ENCODE peak calls at places on chromosomes 5 and 9, in four cellular contexts. J is psoas muscle, E is transverse colon, O is uterus. V is an unnamed sample. For H3K4me1, the result is how much of the 10 kb centered on the place peaks cover.

GRCh38 chr9:89494199-89494598 is 3.7 kb downstream of the SEMA4D start:
- DNase-seq in J (no peak), E (no peak), O (no peak), V (no peak)

GRCh38 chr9:671997-672396 is 169.5 kb upstream of the DMRT1 start:
- DNase-seq in J (no peak), E (no peak), O (no peak), V (no peak)

GRCh38 chr9:90642570-90643539 is at the start of gene DIRAS2:
- DNase-seq in J (peak), E (peak), O (no peak), V (peak)

GRCh38 chr5:82416506-82416905 is 138.4 kb upstream of the RPS23 start:
- DNase-seq in J (no peak), E (no peak), O (no peak), V (no peak)

GRCh38 chr9:14153310-14153720 is 160.6 kb downstream of the NFIB start:
- DNase-seq in J (no peak), E (no peak), O (no peak), V (no peak)

GRCh38 chr5:116696356-116696755 is 121.7 kb upstream of the SEMA6A start:
- DNase-seq in J (no peak), E (no peak), O (no peak), V (no peak)

GRCh38 chr5:53256746-53257145 is 147.2 kb upstream of the MOCS2 start:
- DNase-seq in J (no peak), E (no peak), O (no peak), V (no peak)

GRCh38 chr5:77893225-77893860 is 117.2 kb upstream of the TBCA start:
- DNase-seq in J (no peak), E (no peak), O (no peak), V (no peak)

GRCh38 chr5:116652196-116652729 is 77.6 kb upstream of the SEMA6A start:
- DNase-seq in J (peak), E (no peak), O (no peak), V (peak)

GRCh38 chr9:33921967-33922895 is 105.3 kb downstream of the UBE2R2 start:
- DNase-seq in J (no peak), E (no peak), O (no peak), V (no peak)

GRCh38 chr5:123344819-123345426 is 78.3 kb downstream of the CEP120 start:
- DNase-seq in J (no peak), E (no peak), O (peak), V (no peak)

GRCh38 chr5:108707145-108707544 is 40.6 kb upstream of the FER start:
- DNase-seq in J (no peak), E (no peak), O (no peak), V (no peak)

GRCh38 chr5:158483202-158483870 is 616.4 kb downstream of the EBF1 start:
- DNase-seq in J (no peak), E (no peak), O (no peak), V (no peak)

GRCh38 chr9:129281506-129282145 is 103.6 kb upstream of the IER5L start:
- DNase-seq in J (peak), E (peak), O (no peak), V (no peak)

GRCh38 chr5:15260347-15261278 is 239.4 kb upstream of the FBXL7 start:
- DNase-seq in J (no peak), E (no peak), O (no peak), V (no peak)

GRCh38 chr5:134422791-134423365 is 11.2 kb upstream of the CDKN2AIPNL start:
- DNase-seq in J (no peak), E (no peak), O (no peak), V (no peak)
- TF ChIP-seq CTCF in J (no peak), E (no peak), O (no peak), V (no peak)

GRCh38 chr9:97770808-97771372 is 73.8 kb upstream of the XPA start:
- DNase-seq in J (no peak), E (no peak), O (no peak), V (no peak)
- H3K4me1 ChIP-seq in J (under half), E (under half), O (under half), V (under half)

GRCh38 chr5:127409236-127409921 is 108.1 kb upstream of the PRRC1 start:
- DNase-seq in J (peak), E (no peak), O (no peak), V (no peak)
- H3K4me3 ChIP-seq in J (peak), E (no peak), O (no peak), V (no peak)

DNA sequence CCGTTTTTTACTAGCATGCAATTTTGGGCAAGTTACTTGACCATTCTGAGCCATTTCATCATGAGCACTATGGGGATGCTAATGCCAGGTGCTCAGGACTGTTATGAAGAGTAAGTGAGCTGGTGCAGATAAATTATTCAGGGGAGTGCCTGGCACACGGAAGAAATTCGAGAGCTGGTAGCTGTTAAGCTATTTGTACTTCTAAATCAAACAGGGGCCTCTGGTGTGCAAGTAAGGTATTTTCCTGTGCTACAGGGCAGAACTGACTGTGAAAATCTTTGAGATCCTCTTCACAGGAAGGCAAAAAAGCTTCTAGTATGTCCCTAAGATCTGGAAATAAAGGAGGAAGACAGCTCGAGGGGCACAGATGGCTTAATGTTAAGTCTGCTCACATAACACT is 106.3 kb upstream of the SPOCK1 start:
- DNase-seq in J (no peak), E (no peak), O (no peak), V (no peak)
- TF ChIP-seq CTCF in J (no peak), E (no peak), O (no peak), V (no peak)

GRCh38 chr9:81374459-81374858 is 314.9 kb downstream of the TLE1 start:
- DNase-seq in J (no peak), E (no peak), O (no peak), V (no peak)
- H3K4me1 ChIP-seq in J (under half), E (under half), O (under half), V (under half)

GRCh38 chr5:78964889-78965288 is 20.2 kb downstream of the ARSB start:
- DNase-seq in J (no peak), E (no peak), O (no peak), V (no peak)
- H3K4me3 ChIP-seq in J (no peak), E (no peak), O (no peak), V (no peak)

GRCh38 chr5:140403613-140404012 is 2.0 kb downstream of the ANKHD1 start:
- DNase-seq in J (no peak), E (no peak), O (no peak), V (no peak)

GRCh38 chr5:140402258-140403074 is 833 bp downstream of the ANKHD1 start:
- DNase-seq in J (peak), E (peak), O (peak), V (peak)

GRCh38 chr5:140400730-140401361 is 787 bp upstream of the ANKHD1 start:
- DNase-seq in J (peak), E (peak), O (peak), V (peak)

GRCh38 chr5:140398379-140398811 is 3.2 kb upstream of the ANKHD1 start:
- DNase-seq in J (no peak), E (no peak), O (no peak), V (no peak)

GRCh38 chr5:140401362-140402257 is at the start of gene ANKHD1:
- DNase-seq in J (peak), E (peak), O (peak), V (peak)
- TF ChIP-seq CTCF in J (no peak), E (no peak), O (no peak), V (no peak)

DNA sequence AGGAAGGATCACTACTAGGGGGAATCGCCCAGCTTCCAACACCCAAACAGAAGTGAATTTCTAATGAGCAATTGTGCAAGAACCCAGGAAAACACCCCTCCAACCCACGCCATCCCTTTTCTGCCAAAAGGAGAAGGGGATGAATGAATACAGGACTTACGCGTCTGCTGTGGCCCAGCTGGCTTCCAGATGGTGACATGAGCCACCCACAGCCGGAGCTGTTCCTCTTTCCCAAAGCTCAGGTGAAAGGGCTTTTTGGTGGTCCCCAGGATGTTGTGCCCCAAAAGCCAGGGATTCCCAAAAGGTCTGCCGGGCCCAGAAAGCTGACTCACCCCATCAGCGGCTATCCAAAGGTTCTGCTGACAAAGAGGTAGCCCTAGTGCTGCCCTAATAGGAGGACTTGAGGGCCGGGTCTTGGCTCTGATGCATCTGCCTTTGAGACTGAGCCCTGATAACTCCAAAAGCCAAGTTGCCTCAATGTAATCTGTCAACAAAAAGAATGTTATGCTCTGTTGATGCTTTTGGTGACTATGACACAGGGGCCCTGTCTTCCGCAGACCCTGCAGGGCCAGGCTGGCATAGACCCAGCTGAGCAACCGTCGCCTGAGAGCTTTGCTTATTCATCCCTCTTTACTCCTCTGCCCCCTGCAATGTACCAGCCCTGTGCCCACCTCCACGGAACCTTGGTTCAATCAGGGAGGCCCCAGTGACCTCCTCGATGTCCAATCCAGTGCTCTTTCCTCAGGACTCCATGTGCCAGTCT is 14.5 kb downstream of the GSN start:
- DNase-seq in J (peak), E (peak), O (peak), V (peak)
- H3K4me1 ChIP-seq in J (half or more), E (half or more), O (half or more), V (under half)

GRCh38 chr9:115640887-115641286 is 512.7 kb upstream of the PAPPA start:
- DNase-seq in J (no peak), E (no peak), O (no peak), V (no peak)

GRCh38 chr9:115642285-115642684 is 511.3 kb upstream of the PAPPA start:
- DNase-seq in J (no peak), E (no peak), O (no peak), V (no peak)

GRCh38 chr9:115649991-115650472 is 503.6 kb upstream of the PAPPA start:
- DNase-seq in J (peak), E (peak), O (peak), V (peak)

DNA sequence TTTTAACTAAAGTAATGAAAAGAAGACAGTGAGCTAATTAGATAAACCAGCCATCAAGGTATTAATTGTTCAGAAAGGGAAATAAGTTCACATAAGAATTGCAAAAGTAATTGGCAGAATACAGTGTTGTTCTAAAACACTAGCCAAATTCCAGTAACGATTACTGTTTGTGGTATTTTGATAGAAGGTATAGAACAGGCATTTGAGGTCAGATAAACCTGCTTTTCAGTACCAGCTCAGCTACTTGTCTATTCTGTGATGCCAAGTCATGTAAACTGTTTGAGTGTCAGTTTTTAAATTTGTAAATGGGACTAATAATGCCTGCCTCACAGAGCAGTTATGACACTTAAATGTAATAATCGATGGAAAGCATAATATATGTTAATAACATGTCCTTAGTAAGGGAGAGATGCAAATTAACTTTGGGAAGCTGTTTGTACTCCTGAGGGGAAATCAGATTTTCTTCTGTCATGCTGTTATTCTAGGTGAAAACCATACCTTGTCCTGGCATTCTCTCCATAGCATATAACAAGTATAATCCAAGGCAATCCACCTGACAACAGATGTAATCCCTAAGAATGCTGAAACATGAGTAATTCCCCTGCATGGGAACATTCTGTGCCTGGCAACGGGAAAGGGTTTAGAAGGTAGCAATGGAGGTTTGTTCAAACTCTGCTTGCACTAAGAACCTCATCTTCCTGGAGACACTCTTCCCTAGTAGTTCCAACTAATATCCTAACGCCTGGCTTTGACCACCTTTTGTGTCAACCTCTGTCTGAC is 509.5 kb upstream of the PAPPA start:
- DNase-seq in J (no peak), E (no peak), O (no peak), V (no peak)
- H3K4me3 ChIP-seq in J (no peak), E (no peak), O (no peak), V (no peak)

V was measured in lung.